ENCODE peak calls at places on chromosomes 4 and X, in five cellular contexts. S is skeletal muscle cell, I is right lobe of liver, Q is lower leg skin, Y is aorta. X is an unnamed sample.

GRCh38 chrX:111868726-111869638 is 7.0 kb upstream of the TRPC5OS start:
- DNase-seq in I (no peak), Y (no peak), Q (no peak), S (no peak), X (no peak)

GRCh38 chr4:55159851-55160250 is 34.5 kb upstream of the KDR start:
- DNase-seq in Q (no peak), S (no peak), I (no peak), Y (no peak), X (no peak)

GRCh38 chrX:143788265-143788664 is 67.7 kb upstream of the SPANXN2 start:
- DNase-seq in S (no peak), Y (no peak), Q (no peak), I (no peak), X (no peak)

GRCh38 chrX:41589634-41590270 is 99.0 kb upstream of the GPR34 start:
- DNase-seq in I (no peak), S (no peak), Y (no peak), Q (no peak), X (no peak)

GRCh38 chr4:48454591-48454990 is 28.6 kb upstream of the SLC10A4 start:
- DNase-seq in S (no peak), I (no peak), Q (no peak), Y (no peak), X (no peak)

GRCh38 chr4:41257257-41257900 is 651 bp downstream of the UCHL1 start:
- DNase-seq in Q (peak; percentile 87), S (no peak), I (peak; percentile 46), Y (peak; percentile 86), X (no peak)

GRCh38 chrX:106698693-106699092 is 27.8 kb upstream of the RNF128 start:
- DNase-seq in S (peak; percentile 15), Q (no peak), Y (no peak), I (no peak), X (no peak)

GRCh38 chr4:98416844-98417243 is 155.7 kb downstream of the RAP1GDS1 start:
- DNase-seq in I (no peak), S (no peak), Q (no peak), Y (no peak), X (no peak)

GRCh38 chr4:182449960-182450359 is 206.8 kb downstream of the TENM3 start:
- DNase-seq in S (no peak), Q (no peak), I (no peak), Y (no peak), X (no peak)

GRCh38 chrX:64394874-64395567 is at the start of gene MTMR8:
- DNase-seq in I (peak; percentile 65), Q (peak; percentile 93), S (no peak), Y (peak; percentile 91), X (peak; percentile 8)

GRCh38 chrX:53714580-53715335 is 28.2 kb upstream of the HUWE1 start:
- DNase-seq in Q (no peak), Y (no peak), I (no peak), S (peak; percentile 7), X (no peak)

GRCh38 chrX:148495156-148495555 is 5.3 kb upstream of the AFF2 start:
- DNase-seq in Q (no peak), Y (no peak), I (no peak), S (no peak), X (no peak)

GRCh38 chrX:78092296-78092695 is 11.8 kb upstream of the PGK1 start:
- DNase-seq in I (no peak), Q (no peak), Y (no peak), S (no peak), X (no peak)

DNA sequence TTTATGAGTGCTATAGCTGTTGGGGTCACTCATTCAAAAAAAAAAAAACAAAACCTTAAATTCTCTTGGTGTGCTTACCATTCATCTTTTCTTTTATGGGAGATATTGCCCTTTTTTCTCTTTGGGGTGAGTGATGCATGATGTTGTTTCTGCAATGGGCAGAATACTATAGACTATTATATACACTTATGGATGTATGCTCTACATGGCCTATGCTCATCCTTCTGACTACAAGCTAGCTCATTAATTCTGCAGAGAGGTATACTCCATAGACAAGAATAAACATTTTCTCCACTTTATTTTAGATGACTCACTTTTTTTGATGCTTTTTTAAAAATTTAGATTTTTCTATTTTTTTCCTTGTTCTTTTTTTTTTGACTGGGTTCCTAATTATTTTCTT is 160.3 kb upstream of the ANK2 start:
- DNase-seq in Y (no peak), S (no peak), I (no peak), Q (no peak), X (no peak)
- H3K4me3 ChIP-seq in Y (no peak overlapping the region), S (peak overlapping the region; percentile 7), I (no peak overlapping the region), Q (no peak overlapping the region), X (no peak overlapping the region)

DNA sequence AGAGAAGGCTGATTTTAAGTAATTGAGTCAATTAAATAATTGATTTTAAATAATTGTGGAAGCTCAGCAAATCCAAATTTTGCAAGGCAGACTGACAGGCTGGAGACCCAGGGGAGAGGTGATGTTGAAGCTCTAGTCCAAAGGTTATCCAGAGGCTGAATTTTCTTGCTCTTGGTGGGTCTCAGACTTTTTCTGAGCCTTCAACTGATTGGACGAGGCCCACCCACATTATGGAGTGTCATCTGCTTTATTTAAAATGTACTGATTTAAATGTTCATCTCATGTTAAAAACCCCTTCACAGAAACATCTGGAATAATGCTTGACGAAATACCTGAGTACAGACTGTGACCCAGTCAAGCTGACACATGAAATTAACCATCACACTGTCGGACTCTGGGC is 11.7 kb upstream of the CYTL1 start:
- DNase-seq in Y (no peak), I (no peak), Q (no peak), S (no peak), X (no peak)
- H3K4me3 ChIP-seq in Y (no peak overlapping the region), I (no peak overlapping the region), Q (no peak overlapping the region), S (no peak overlapping the region), X (no peak overlapping the region)

GRCh38 chrX:74351760-74352159 is 47.8 kb downstream of the ZCCHC13 start:
- DNase-seq in I (no peak), Q (no peak), Y (no peak), S (no peak), X (no peak)
- H3K4me3 ChIP-seq in I (no peak overlapping the region), Q (no peak overlapping the region), Y (peak overlapping the region; percentile 18), S (no peak overlapping the region), X (no peak overlapping the region)

GRCh38 chr4:155319506-155319905 is 57.3 kb downstream of the MAP9 start:
- DNase-seq in I (no peak), S (no peak), Q (no peak), Y (no peak), X (no peak)
- H3K4me3 ChIP-seq in I (no peak overlapping the region), S (no peak overlapping the region), Q (no peak overlapping the region), Y (no peak overlapping the region), X (no peak overlapping the region)

DNA sequence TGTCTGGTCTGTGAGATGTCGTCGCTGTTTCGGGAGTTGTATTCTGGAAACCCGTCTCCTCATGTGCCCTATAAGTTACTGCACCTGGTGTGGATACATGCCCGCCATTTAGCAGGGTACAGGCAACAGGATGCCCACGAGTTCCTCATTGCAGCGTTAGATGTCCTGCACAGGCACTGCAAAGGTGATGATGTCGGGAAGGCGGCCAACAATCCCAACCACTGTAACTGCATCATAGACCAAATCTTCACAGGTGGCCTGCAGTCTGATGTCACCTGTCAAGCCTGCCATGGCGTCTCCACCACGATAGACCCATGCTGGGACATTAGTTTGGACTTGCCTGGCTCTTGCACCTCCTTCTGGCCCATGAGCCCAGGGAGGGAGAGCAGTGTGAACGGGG is 1.4 kb downstream of the USP27X start:
- DNase-seq in Q (no peak), Y (no peak), S (no peak), I (no peak), X (no peak)
- H3K4me3 ChIP-seq in Q (no peak overlapping the region), Y (no peak overlapping the region), S (no peak overlapping the region), I (no peak overlapping the region), X (no peak overlapping the region)

GRCh38 chr4:8534601-8535000 is 45.6 kb upstream of the GPR78 start:
- DNase-seq in Y (no peak), S (no peak), I (no peak), Q (no peak), X (no peak)
- H3K4me3 ChIP-seq in Y (no peak overlapping the region), S (no peak overlapping the region), I (no peak overlapping the region), Q (no peak overlapping the region), X (no peak overlapping the region)

DNA sequence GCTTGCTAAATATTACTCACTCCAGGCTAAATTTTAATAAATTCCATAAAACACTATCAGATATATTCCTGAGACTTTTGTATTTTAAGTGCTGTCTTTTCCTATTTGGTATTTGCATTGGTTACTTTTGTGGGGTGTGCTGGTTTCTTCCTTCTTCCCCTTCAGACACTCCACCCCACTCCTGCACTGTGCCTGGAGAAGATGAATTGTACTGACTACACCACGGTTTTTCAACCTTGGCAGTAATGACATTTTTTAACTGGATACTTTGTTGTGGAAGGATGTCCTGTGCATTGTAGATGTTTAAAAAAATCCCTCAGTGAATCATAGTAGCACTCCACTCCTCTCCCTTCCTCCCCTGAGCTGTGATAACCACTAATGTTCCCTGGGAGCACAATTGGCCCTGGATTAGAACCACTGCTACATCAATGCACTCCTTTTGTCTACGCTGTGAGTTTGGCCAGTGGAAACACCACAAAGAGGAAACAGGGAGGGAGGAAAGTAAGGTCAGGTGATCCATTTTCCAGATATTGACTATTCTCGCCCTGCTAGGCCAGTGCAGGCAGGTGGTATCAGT is 36.3 kb downstream of the SNCA start:
- DNase-seq in I (no peak), S (peak; percentile 8), Y (no peak), Q (no peak), X (no peak)
- H3K4me3 ChIP-seq in I (no peak overlapping the region), S (no peak overlapping the region), Y (no peak overlapping the region), Q (no peak overlapping the region), X (peak overlapping the region; percentile 1)

DNA sequence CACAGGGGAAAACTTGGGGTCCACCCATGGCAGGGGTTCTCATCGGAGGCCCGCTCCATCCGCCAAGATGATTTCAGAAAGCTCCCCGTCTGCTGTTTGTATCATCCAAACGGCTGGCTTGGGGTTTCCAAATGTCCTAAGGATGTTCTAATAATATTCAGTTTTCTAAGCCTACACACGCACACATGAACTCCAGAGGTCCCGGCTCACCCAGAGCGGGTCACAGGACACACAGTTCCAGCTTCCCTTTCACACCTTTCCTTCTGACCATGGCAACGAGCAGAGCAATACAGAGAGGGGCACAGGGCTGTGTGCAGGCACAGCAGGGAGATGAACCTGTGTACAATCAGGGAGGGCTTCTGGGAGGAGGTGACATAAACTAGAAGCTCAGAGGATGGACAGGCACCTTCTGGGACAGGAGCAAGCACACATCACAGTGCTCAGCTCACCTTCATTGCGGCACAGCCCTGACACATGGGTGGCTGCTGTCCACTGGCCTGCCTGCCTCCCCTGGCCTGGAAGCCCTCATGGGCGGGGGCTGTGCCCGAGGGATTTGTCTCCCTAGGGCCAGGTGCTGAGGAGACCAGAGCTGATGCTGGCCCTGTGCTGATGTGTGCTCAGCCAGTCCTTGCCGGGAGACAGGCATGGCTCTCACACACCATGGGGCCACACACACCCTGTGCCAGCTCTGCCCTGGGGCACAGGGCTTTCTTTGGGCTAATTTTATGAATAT is 44.8 kb downstream of the ABLIM2 start:
- DNase-seq in I (no peak), S (no peak), Q (no peak), Y (no peak), X (no peak)
- H3K4me3 ChIP-seq in I (no peak overlapping the region), S (no peak overlapping the region), Q (no peak overlapping the region), Y (no peak overlapping the region), X (no peak overlapping the region)

GRCh38 chrX:84735025-84735424 is 232.8 kb upstream of the HDX start:
- DNase-seq in S (no peak), Q (no peak), Y (no peak), I (no peak), X (no peak)

DNA sequence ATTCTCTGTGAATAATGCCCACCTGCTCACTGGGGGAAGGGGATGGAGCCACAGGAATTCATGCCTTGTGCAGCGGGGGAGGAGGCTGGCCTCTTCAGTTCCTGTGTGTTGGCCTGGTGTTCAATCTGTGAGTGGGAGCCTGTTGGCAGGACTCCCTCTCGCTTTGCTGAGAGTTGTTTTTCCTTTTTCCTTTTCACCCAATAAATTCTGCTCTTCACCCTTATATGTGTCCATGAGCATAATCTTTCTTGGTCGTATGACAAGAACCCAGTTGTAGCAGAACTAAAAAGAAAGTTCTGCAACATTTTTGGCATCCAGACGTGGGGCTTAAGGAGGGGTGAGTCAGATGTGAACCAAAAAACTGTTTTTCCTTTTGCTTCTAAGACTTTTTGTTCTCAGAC is 235.2 kb upstream of the HDX start:
- DNase-seq in I (no peak), Q (no peak), Y (no peak), S (no peak), X (no peak)
- H3K4me3 ChIP-seq in I (no peak overlapping the region), Q (no peak overlapping the region), Y (no peak overlapping the region), S (no peak overlapping the region), X (no peak overlapping the region)